ENCODE peak calls at places on chromosomes 4 and X, in nine cellular contexts. D, K, S, V, O, U, G, L and X are unnamed samples.

GRCh38 chr4:109942292-109942926 is 29.7 kb downstream of the EGF start:
- DNase-seq in D (peak; percentile 59), K (peak; percentile 65), S (no peak), V (no peak), O (no peak), U (no peak), G (no peak), L (no peak), X (no peak)

GRCh38 chrX:17697191-17697590 is 40.1 kb upstream of the SCML1 start:
- DNase-seq in D (no peak), K (no peak), S (no peak), V (no peak), O (no peak), U (no peak), G (no peak), L (peak; percentile 56), X (no peak)

GRCh38 chrX:105564536-105564935 is 257.8 kb upstream of the NRK start:
- DNase-seq in D (no peak), K (no peak), S (no peak), V (no peak), O (no peak), U (no peak), G (no peak), L (no peak), X (no peak)

GRCh38 chr4:186081202-186081807 is 12.3 kb downstream of the TLR3 start:
- DNase-seq in D (no peak), K (no peak), S (no peak), V (no peak), O (no peak), U (no peak), G (no peak), L (no peak), X (no peak)

GRCh38 chr4:25103423-25103822 is 56.8 kb downstream of the SEPSECS start:
- DNase-seq in D (no peak), K (no peak), S (no peak), V (peak; percentile 55), O (no peak), U (no peak), G (no peak), L (no peak), X (peak; percentile 70)

GRCh38 chrX:39840141-39841126 is 257.3 kb downstream of the BCOR start:
- DNase-seq in D (no peak), K (no peak), S (no peak), V (no peak), O (no peak), U (no peak), G (no peak), L (no peak), X (no peak)

GRCh38 chrX:9738146-9738545 is 27.5 kb downstream of the GPR143 start:
- DNase-seq in D (no peak), K (no peak), S (no peak), V (no peak), O (no peak), U (no peak), G (no peak), L (no peak), X (no peak)

GRCh38 chrX:30570505-30570904 is 7.1 kb downstream of the TASL start:
- DNase-seq in D (no peak), K (no peak), S (no peak), V (no peak), O (no peak), U (no peak), G (peak; percentile 2), L (peak; percentile 2), X (no peak)

GRCh38 chr4:143773998-143774898 is 73.8 kb upstream of the FREM3 start:
- DNase-seq in D (no peak), K (peak; percentile 25), S (peak; percentile 83), V (no peak), O (no peak), U (no peak), G (peak; percentile 58), L (peak; percentile 58), X (peak; percentile 54)

GRCh38 chrX:65688403-65688881 is 21.0 kb downstream of the MSN start:
- DNase-seq in D (peak; percentile 54), K (no peak), S (no peak), V (no peak), O (no peak), U (no peak), G (no peak), L (no peak), X (no peak)

GRCh38 chr4:184473515-184474260 is 662 bp downstream of the IRF2 start:
- DNase-seq in D (peak; percentile 58), K (peak; percentile 39), S (peak; percentile 72), V (peak; percentile 52), O (no peak), U (no peak), G (no peak), L (no peak), X (peak; percentile 44)
- TF ChIP-seq POLR2A in D (no peak), K (no peak), S (no peak), V (no peak), O (no peak), U (no peak), G (no peak), L (no peak), X (no peak)

GRCh38 chr4:26819026-26819425 is 41.6 kb upstream of the STIM2 start:
- DNase-seq in D (no peak), K (no peak), S (no peak), V (no peak), O (no peak), U (no peak), G (no peak), L (no peak), X (no peak)
- H3K4me1 ChIP-seq in D (no peaks in the 10 kb centered on the region), K (no peaks in the 10 kb centered on the region), S (no peaks in the 10 kb centered on the region), V (peaks cover 6% of the 10 kb centered on the region), O (peaks cover 14% of the 10 kb centered on the region), U (peaks cover 11% of the 10 kb centered on the region), G (peaks cover 7% of the 10 kb centered on the region), L (peaks cover 43% of the 10 kb centered on the region), X (peaks cover 9% of the 10 kb centered on the region)

GRCh38 chr4:40194602-40195161 is 2.1 kb upstream of the RHOH start:
- DNase-seq in D (no peak), K (no peak), S (no peak), V (no peak), O (no peak), U (no peak), G (no peak), L (peak; percentile 36), X (no peak)

GRCh38 chr4:40190880-40191815 is 5.7 kb upstream of the RHOH start:
- DNase-seq in D (no peak), K (no peak), S (no peak), V (no peak), O (no peak), U (no peak), G (no peak), L (peak; percentile 75), X (no peak)

GRCh38 chr4:40192286-40193017 is 4.4 kb upstream of the RHOH start:
- DNase-seq in D (no peak), K (no peak), S (no peak), V (no peak), O (no peak), U (no peak), G (no peak), L (peak; percentile 16), X (no peak)

GRCh38 chr4:40193578-40193977 is 3.3 kb upstream of the RHOH start:
- DNase-seq in D (no peak), K (no peak), S (no peak), V (no peak), O (no peak), U (no peak), G (no peak), L (no peak), X (no peak)

DNA sequence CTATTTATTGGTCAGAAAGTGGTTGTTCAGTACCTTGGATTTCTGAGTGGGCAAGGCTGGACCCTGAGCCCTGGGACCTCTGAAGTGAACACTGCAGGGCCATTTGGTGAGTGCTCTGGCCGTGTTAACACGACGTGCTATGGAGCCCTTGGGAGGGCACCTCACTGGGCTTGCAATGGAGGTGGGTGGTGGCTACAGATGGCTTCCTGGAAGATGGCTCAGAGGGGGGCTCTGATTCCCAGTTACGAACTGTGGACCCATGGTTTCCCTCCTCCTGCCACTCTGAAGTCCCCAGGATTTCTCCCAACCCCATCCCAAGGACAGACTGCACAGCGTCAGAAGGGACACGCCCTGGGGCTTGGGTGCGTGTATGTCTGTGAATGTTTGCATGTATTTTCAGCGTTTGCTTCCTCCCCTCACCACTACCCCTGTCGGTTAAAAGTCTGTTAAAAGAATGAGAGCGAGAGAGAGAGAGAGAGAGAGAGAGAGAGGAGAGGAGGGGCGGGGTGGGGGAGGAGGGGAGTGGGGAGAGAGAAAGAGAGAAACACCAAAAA is 3.7 kb upstream of the RHOH start:
- DNase-seq in D (no peak), K (no peak), S (no peak), V (no peak), O (no peak), U (no peak), G (no peak), L (peak; percentile 7), X (no peak)
- TF ChIP-seq POLR2A in D (no peak), K (no peak), S (no peak), V (no peak), O (no peak), U (no peak), G (no peak), L (no peak), X (no peak)

GRCh38 chr4:184396570-184397515 is 77.5 kb downstream of the IRF2 start:
- DNase-seq in D (peak; percentile 14), K (no peak), S (peak; percentile 53), V (no peak), O (no peak), U (no peak), G (no peak), L (no peak), X (no peak)
- H3K4me1 ChIP-seq in D (no peaks in the 10 kb centered on the region), K (no peaks in the 10 kb centered on the region), S (peaks cover 23% of the 10 kb centered on the region), V (peaks cover 22% of the 10 kb centered on the region), O (peaks cover 27% of the 10 kb centered on the region), U (peaks cover 17% of the 10 kb centered on the region), G (peaks cover 9% of the 10 kb centered on the region), L (no peaks in the 10 kb centered on the region), X (peaks cover 79% of the 10 kb centered on the region)

DNA sequence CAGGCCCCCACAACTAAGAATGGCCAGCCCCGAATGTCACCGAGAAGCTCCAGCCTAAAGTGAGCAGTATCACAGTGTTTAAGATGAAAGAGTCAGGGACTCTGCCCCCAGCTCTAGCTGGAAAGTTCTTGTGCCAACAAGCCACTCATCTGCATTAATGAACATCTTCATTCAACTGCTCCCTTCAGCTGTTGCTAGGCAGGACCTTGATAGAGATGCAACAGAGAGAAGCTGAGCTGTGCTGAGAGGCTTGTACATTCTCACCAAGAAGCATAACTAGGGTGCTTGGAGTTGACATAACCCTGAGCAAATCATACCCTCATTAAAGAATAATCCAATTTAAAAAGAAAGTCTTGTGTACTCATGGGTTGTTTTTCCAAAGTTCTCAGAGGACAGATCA is 63.3 kb downstream of the ATXN3L start:
- DNase-seq in D (no peak), K (no peak), S (no peak), V (no peak), O (no peak), U (no peak), G (no peak), L (no peak), X (no peak)
- TF ChIP-seq POLR2A in D (no peak), K (no peak), S (no peak), V (no peak), O (no peak), U (no peak), G (no peak), L (no peak), X (no peak)

GRCh38 chr4:125390126-125390525 is 75.4 kb downstream of the FAT4 start:
- DNase-seq in D (no peak), K (no peak), S (no peak), V (no peak), O (no peak), U (no peak), G (no peak), L (no peak), X (no peak)
- H3K4me1 ChIP-seq in D (no peaks in the 10 kb centered on the region), K (no peaks in the 10 kb centered on the region), S (no peaks in the 10 kb centered on the region), V (peaks cover 12% of the 10 kb centered on the region), O (peaks cover 4% of the 10 kb centered on the region), U (peaks cover 8% of the 10 kb centered on the region), G (peaks cover 2% of the 10 kb centered on the region), L (no peaks in the 10 kb centered on the region), X (peaks cover 17% of the 10 kb centered on the region)